ENCODE peak calls at places on chromosomes 13 and 19, in eight cellular contexts. V is A549, Q is lower leg skin, L is astrocyte of the spinal cord, N is dorsolateral prefrontal cortex, W is AG04449, K is retinal pigment epithelial cell, M is tibial artery. G is an unnamed sample.

GRCh38 chr19:49331616-49332055 is 3.6 kb upstream of the CD37 start:
- DNase-seq in V (peak), Q (no peak), L (peak), N (peak), W (no peak), K (no peak), M (no peak), G (peak)

GRCh38 chr19:12969292-12969988 is at the start of gene DAND5:
- DNase-seq in V (no peak), Q (no peak), L (no peak), N (no peak), W (no peak), K (no peak), M (no peak), G (no peak)

GRCh38 chr13:74132768-74133656 is 1.2 kb downstream of the KLF12 start:
- DNase-seq in V (peak), Q (no peak), L (peak), N (peak), W (no peak), K (no peak), M (peak), G (no peak)

GRCh38 chr19:58044391-58044790 is 10.6 kb downstream of the ZSCAN1 start:
- DNase-seq in V (no peak), Q (no peak), L (no peak), N (no peak), W (no peak), K (no peak), M (no peak), G (no peak)

GRCh38 chr13:49097374-49097773 is 121.7 kb downstream of the FNDC3A start:
- DNase-seq in V (peak), Q (peak), L (peak), N (no peak), W (peak), K (peak), M (no peak), G (no peak)

GRCh38 chr19:33887891-33888290 is 91.2 kb downstream of the KCTD15 start:
- DNase-seq in V (no peak), Q (no peak), L (no peak), N (no peak), W (no peak), K (no peak), M (no peak), G (no peak)

GRCh38 chr19:38721977-38722773 is 22.1 kb downstream of the CAPN12 start:
- DNase-seq in V (no peak), Q (no peak), L (no peak), N (peak), W (no peak), K (no peak), M (no peak), G (no peak)

GRCh38 chr13:56988543-56988942 is 152.2 kb upstream of the PRR20A start:
- DNase-seq in V (no peak), Q (no peak), L (no peak), N (no peak), W (no peak), K (no peak), M (no peak), G (no peak)

GRCh38 chr13:94710881-94711560 is 1.3 kb downstream of the SOX21 start:
- DNase-seq in V (peak), Q (no peak), L (peak), N (no peak), W (no peak), K (no peak), M (no peak), G (no peak)

GRCh38 chr13:39688699-39689405 is 33.4 kb downstream of the COG6 start:
- DNase-seq in V (no peak), Q (no peak), L (peak), N (no peak), W (peak), K (no peak), M (no peak), G (no peak)

GRCh38 chr19:57769345-57770131 is at the start of gene ZNF586:
- DNase-seq in V (peak), Q (peak), L (peak), N (peak), W (peak), K (peak), M (peak), G (peak)

GRCh38 chr13:113845055-113845454 is 18.8 kb downstream of the GAS6 start:
- DNase-seq in V (no peak), Q (no peak), L (no peak), N (no peak), W (no peak), K (no peak), M (no peak), G (no peak)

GRCh38 chr13:108200781-108201398 is 14.4 kb downstream of the LIG4 start:
- DNase-seq in V (no peak), Q (no peak), L (no peak), N (no peak), W (no peak), K (no peak), M (no peak), G (peak)

GRCh38 chr13:45658586-45659235 is 43.2 kb upstream of the ERICH6B start:
- DNase-seq in V (no peak), Q (no peak), L (peak), N (no peak), W (peak), K (no peak), M (no peak), G (no peak)

GRCh38 chr19:4506449-4507149 is 11.7 kb downstream of the PLIN4 start:
- DNase-seq in V (no peak), Q (no peak), L (peak), N (no peak), W (peak), K (no peak), M (no peak), G (peak)

GRCh38 chr19:18542936-18543813 is at the start of gene FKBP8:
- DNase-seq in V (peak), Q (peak), L (peak), N (peak), W (no peak), K (peak), M (peak), G (no peak)

GRCh38 chr19:55189424-55189823 is 9.3 kb upstream of the SYT5 start:
- DNase-seq in V (peak), Q (peak), L (peak), N (peak), W (peak), K (peak), M (peak), G (peak)

GRCh38 chr13:45850020-45850613 is 1.4 kb downstream of the SIAH3 start:
- DNase-seq in V (no peak), Q (no peak), L (no peak), N (no peak), W (no peak), K (no peak), M (no peak), G (no peak)

GRCh38 chr13:38366954-38367645 is 17.4 kb downstream of the UFM1 start:
- DNase-seq in V (no peak), Q (no peak), L (peak), N (no peak), W (no peak), K (no peak), M (no peak), G (no peak)

GRCh38 chr13:111530137-111530536 is 209.7 kb downstream of the TEX29 start:
- DNase-seq in V (no peak), Q (no peak), L (no peak), N (no peak), W (no peak), K (no peak), M (no peak), G (no peak)

GRCh38 chr13:113597386-113598080 is 13.0 kb downstream of the TFDP1 start:
- DNase-seq in V (no peak), Q (no peak), L (no peak), N (no peak), W (no peak), K (no peak), M (peak), G (no peak)

GRCh38 chr19:19628499-19629134 is 597 bp upstream of the LPAR2 start:
- DNase-seq in V (peak), Q (no peak), L (peak), N (no peak), W (no peak), K (peak), M (no peak), G (no peak)

GRCh38 chr19:488505-489417 is 7.5 kb upstream of the MADCAM1 start:
- DNase-seq in V (peak), Q (peak), L (peak), N (peak), W (no peak), K (peak), M (peak), G (peak)
- TF ChIP-seq CTCF in V (no peak), Q (no peak), L (no peak), N (peak), W (no peak), K (no peak), M (no peak), G (no peak)

DNA sequence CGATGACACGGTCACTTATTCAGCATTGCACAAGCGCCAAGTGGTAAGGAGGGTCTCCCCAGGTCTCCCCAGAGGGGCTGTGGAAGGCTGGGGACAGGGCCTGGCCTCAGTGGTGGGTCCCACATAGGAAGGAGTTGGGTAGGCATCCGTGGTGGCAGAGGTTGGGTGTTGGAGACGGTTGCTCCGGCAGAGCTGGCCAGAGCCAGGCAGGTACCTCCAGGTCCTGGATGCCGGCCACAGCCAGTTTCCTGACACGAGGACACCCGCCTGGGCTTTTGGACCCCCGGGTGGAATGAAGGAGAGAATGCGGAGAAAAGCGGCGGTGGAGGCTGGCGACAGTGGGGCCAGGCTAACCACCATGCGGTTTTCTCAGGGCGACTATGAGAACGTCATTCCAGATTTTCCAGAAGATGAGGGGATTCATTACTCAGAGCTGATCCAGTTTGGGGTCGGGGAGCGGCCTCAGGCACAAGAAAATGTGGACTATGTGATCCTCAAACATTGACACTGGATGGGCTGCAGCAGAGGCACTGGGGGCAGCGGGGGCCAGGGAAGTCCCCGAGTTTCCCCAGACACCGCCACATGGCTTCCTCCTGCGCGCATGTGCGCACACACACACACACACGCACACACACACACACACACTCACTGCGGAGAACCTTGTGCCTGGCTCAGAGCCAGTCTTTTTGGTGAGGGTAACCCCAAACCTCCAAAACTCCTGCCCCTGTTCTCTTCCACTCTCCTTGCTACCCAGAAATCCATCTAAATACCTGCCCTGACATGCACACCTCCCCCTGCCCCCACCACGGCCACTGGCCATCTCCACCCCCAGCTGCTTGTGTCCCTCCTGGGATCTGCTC is 1.3 kb upstream of the FFAR1 start:
- DNase-seq in V (no peak), Q (no peak), L (no peak), N (no peak), W (no peak), K (no peak), M (no peak), G (no peak)
- H3K4me3 ChIP-seq in V (no peak), Q (no peak), L (no peak), N (no peak), W (no peak), K (no peak), M (no peak), G (no peak)

DNA sequence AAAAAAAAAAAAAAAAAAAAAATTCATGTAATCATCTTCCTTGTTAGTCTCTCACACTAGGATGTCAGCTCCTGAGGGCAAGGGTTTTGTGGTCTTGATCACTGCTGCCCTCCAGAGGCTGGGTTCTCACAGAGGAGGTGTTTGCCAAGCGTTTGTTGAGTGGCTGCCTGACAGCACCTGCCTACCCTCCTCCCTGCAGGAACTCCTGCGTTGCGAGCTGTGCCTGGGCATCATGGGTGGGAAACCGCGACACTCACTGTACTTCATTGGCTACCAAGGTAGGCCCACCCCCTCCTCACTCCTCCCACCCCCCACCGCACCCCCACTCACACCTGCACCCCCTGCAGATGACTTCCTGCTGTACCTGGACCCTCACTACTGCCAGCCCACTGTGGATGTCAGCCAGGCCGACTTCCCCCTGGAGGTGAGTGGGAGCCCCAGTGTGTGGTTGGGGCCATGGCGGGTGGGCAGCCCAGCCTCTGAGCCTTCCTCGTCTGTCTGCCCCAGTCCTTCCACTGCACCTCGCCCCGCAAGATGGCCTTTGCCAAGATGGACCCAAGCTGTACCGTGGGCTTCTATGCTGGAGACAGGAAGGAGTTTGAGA is 8.1 kb downstream of the ATG4D start:
- DNase-seq in V (peak), Q (no peak), L (no peak), N (no peak), W (no peak), K (no peak), M (no peak), G (no peak)
- TF ChIP-seq CTCF in V (no peak), Q (no peak), L (peak), N (no peak), W (no peak), K (peak), M (no peak), G (no peak)

GRCh38 chr13:80469105-80469840 is 128.3 kb upstream of the SPRY2 start:
- DNase-seq in V (no peak), Q (no peak), L (no peak), N (no peak), W (no peak), K (no peak), M (no peak), G (no peak)

GRCh38 chr13:80465321-80465720 is 124.4 kb upstream of the SPRY2 start:
- DNase-seq in V (no peak), Q (no peak), L (no peak), N (no peak), W (no peak), K (no peak), M (no peak), G (no peak)

GRCh38 chr13:80475718-80476117 is 134.8 kb upstream of the SPRY2 start:
- DNase-seq in V (no peak), Q (no peak), L (no peak), N (no peak), W (no peak), K (no peak), M (no peak), G (no peak)

GRCh38 chr13:80473695-80474094 is 132.8 kb upstream of the SPRY2 start:
- DNase-seq in V (peak), Q (no peak), L (peak), N (no peak), W (no peak), K (no peak), M (no peak), G (peak)

GRCh38 chr13:80469841-80470378 is 129.0 kb upstream of the SPRY2 start:
- DNase-seq in V (peak), Q (peak), L (peak), N (peak), W (no peak), K (peak), M (peak), G (peak)
- H3K4me3 ChIP-seq in V (no peak), Q (no peak), L (no peak), N (no peak), W (no peak), K (no peak), M (no peak), G (no peak)